ENCODE peak calls at places on chromosomes 5 and 9, in five cellular contexts. Q is HepG2, E is upper lobe of left lung, O is A549, C is GM12878. F is an unnamed sample.

GRCh38 chr5:131357739-131358561 is 94.1 kb downstream of the CDC42SE2 start:
- ATAC-seq in E (no peak), O (peak; percentile 63), C (peak; percentile 74), Q (no peak), F (no peak)

GRCh38 chr9:112091805-112092204 is 83.3 kb downstream of the SUSD1 start:
- ATAC-seq in O (peak; percentile 56), E (no peak), Q (no peak), C (no peak), F (no peak)

GRCh38 chr5:6708814-6709213 is 4.4 kb upstream of the TENT4A start:
- ATAC-seq in O (no peak), Q (peak; percentile 3), E (no peak), C (peak; percentile 7), F (no peak)

GRCh38 chr5:38968665-38969064 is 105.5 kb downstream of the RICTOR start:
- ATAC-seq in Q (peak; percentile 53), O (peak; percentile 48), E (no peak), C (no peak), F (no peak)

GRCh38 chr5:80600943-80601693 is 31.0 kb upstream of the ANKRD34B start:
- ATAC-seq in O (no peak), E (no peak), C (no peak), Q (no peak), F (no peak)

GRCh38 chr9:114224247-114224610 is 68.9 kb downstream of the COL27A1 start:
- ATAC-seq in C (no peak), Q (peak; percentile 19), O (peak; percentile 80), E (no peak), F (no peak)

GRCh38 chr9:72636621-72637020 is 115.2 kb downstream of the TMC1 start:
- ATAC-seq in E (no peak), Q (no peak), O (no peak), C (no peak), F (no peak)

GRCh38 chr9:113505963-113506624 is 42.6 kb downstream of the RGS3 start:
- ATAC-seq in O (no peak), C (no peak), Q (no peak), E (no peak), F (no peak)

GRCh38 chr9:2662496-2662895 is 40.9 kb downstream of the VLDLR start:
- ATAC-seq in C (no peak), E (no peak), Q (peak; percentile 59), O (peak; percentile 80), F (no peak)

GRCh38 chr5:11595045-11595444 is 309.2 kb downstream of the CTNND2 start:
- ATAC-seq in Q (peak; percentile 37), E (no peak), C (no peak), O (no peak), F (no peak)

GRCh38 chr9:127779136-127779981 is 893 bp upstream of the SH2D3C start:
- ATAC-seq in O (peak; percentile 43), C (peak; percentile 62), E (peak; percentile 40), Q (no peak), F (peak; percentile 39)

GRCh38 chr9:97160255-97160654 is 121.3 kb upstream of the CTSV start:
- ATAC-seq in O (no peak), Q (no peak), E (no peak), C (no peak), F (no peak)

GRCh38 chr5:151065609-151066008 is 15.2 kb downstream of the TNIP1 start:
- ATAC-seq in C (peak; percentile 6), O (no peak), E (no peak), Q (no peak), F (no peak)

GRCh38 chr5:159441441-159441840 is 111.2 kb upstream of the IL12B start:
- ATAC-seq in E (no peak), O (peak; percentile 81), Q (peak; percentile 72), C (peak; percentile 58), F (no peak)

GRCh38 chr9:87285183-87285582 is 212.5 kb upstream of the DAPK1 start:
- ATAC-seq in E (no peak), Q (no peak), O (no peak), C (no peak), F (no peak)

GRCh38 chr9:7347556-7347955 is 452.0 kb downstream of the DMAC1 start:
- ATAC-seq in C (no peak), E (no peak), O (no peak), Q (no peak), F (no peak)

GRCh38 chr9:34578241-34579096 is 11.1 kb downstream of the CNTFR start:
- ATAC-seq in E (peak; percentile 55), Q (no peak), C (peak; percentile 35), O (no peak), F (no peak)

GRCh38 chr5:115419794-115420585 is 123.5 kb upstream of the CCDC112 start:
- ATAC-seq in O (peak; percentile 90), C (no peak), Q (no peak), E (peak; percentile 86), F (peak; percentile 79)
- H3K27ac ChIP-seq in O (peak overlapping the region; percentile 54), C (no peak overlapping the region), Q (no peak overlapping the region), E (no peak overlapping the region), F (no peak overlapping the region)

DNA sequence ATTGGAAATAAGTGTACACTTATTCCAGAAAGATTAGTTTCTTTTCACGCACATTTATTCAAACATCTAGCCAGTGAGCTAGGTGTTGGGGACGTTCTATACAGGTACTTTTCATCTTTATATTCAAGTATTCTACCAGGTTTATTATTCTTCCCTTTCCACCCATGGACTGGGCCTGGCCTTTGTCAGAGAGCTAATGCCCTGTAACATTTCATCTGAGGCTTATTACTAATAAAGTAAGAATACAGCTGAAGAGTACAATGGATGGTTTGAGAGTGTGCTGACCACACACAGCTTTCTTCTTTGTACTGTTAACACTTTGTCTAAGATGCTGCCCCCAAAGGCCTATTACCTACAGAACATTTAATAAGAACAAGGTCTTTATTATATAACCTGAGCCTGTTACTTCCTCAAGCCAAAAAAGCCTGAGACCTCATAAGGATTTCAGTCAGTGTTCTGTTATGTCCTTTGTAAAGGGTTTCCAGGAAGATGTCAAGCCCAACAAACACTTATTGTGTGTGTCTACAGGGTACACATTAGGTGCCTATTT is 93.5 kb downstream of the ZNF608 start:
- ATAC-seq in O (no peak), E (no peak), Q (no peak), C (no peak), F (no peak)
- H3K4me1 ChIP-seq in O (peaks cover 50% of the 10 kb centered on the region), E (peaks cover 67% of the 10 kb centered on the region), Q (peaks cover 94% of the 10 kb centered on the region), C (peaks cover 42% of the 10 kb centered on the region), F (peaks cover 15% of the 10 kb centered on the region)

GRCh38 chr5:132363431-132364112 is 5.9 kb upstream of the SLC22A5 start:
- ATAC-seq in E (peak; percentile 83), Q (no peak), C (no peak), O (peak; percentile 76), F (peak; percentile 80)
- TF ChIP-seq EP300 in E (no peak), Q (no peak), C (no peak), O (peak; percentile 64), F (no peak)

GRCh38 chr5:77146896-77147295 is 59.8 kb upstream of the ZBED3 start:
- ATAC-seq in C (no peak), Q (no peak), E (no peak), O (no peak), F (no peak)
- H3K27ac ChIP-seq in C (no peak overlapping the region), Q (no peak overlapping the region), E (no peak overlapping the region), O (peak overlapping the region; percentile 6), F (no peak overlapping the region)

GRCh38 chr9:136109351-136110081 is 9.2 kb downstream of the TMEM250 start:
- ATAC-seq in C (peak; percentile 90), Q (no peak), O (peak; percentile 78), E (peak; percentile 92), F (peak; percentile 93)

GRCh38 chr9:136108648-136109266 is 9.9 kb downstream of the TMEM250 start:
- ATAC-seq in Q (no peak), C (no peak), E (no peak), O (no peak), F (no peak)

GRCh38 chr9:136111190-136111589 is 7.5 kb downstream of the TMEM250 start:
- ATAC-seq in O (no peak), C (no peak), E (no peak), Q (no peak), F (no peak)

GRCh38 chr9:136111910-136112309 is 6.8 kb downstream of the TMEM250 start:
- ATAC-seq in O (no peak), E (no peak), Q (no peak), C (no peak), F (no peak)

GRCh38 chr9:136110082-136111061 is 8.3 kb downstream of the TMEM250 start:
- ATAC-seq in Q (peak; percentile 4), C (peak; percentile 44), E (peak; percentile 33), O (peak; percentile 5), F (no peak)
- H3K4me1 ChIP-seq in Q (peaks cover 14% of the 10 kb centered on the region), C (peaks cover 45% of the 10 kb centered on the region), E (peaks cover 56% of the 10 kb centered on the region), O (peaks cover 32% of the 10 kb centered on the region), F (peaks cover 2% of the 10 kb centered on the region)

GRCh38 chr5:96935556-96936430 is at the start of gene LNPEP:
- ATAC-seq in E (peak; percentile 93), Q (peak; percentile 82), C (peak; percentile 72), O (peak; percentile 88), F (peak; percentile 89)
- TF ChIP-seq EP300 in E (no peak), Q (peak; percentile 36), C (peak; percentile 23), O (no peak), F (no peak)

GRCh38 chr5:128904815-128905214 is 60.5 kb upstream of the SLC27A6 start:
- ATAC-seq in C (no peak), O (no peak), Q (no peak), E (no peak), F (no peak)
- H3K27ac ChIP-seq in C (no peak overlapping the region), O (no peak overlapping the region), Q (no peak overlapping the region), E (no peak overlapping the region), F (no peak overlapping the region)

DNA sequence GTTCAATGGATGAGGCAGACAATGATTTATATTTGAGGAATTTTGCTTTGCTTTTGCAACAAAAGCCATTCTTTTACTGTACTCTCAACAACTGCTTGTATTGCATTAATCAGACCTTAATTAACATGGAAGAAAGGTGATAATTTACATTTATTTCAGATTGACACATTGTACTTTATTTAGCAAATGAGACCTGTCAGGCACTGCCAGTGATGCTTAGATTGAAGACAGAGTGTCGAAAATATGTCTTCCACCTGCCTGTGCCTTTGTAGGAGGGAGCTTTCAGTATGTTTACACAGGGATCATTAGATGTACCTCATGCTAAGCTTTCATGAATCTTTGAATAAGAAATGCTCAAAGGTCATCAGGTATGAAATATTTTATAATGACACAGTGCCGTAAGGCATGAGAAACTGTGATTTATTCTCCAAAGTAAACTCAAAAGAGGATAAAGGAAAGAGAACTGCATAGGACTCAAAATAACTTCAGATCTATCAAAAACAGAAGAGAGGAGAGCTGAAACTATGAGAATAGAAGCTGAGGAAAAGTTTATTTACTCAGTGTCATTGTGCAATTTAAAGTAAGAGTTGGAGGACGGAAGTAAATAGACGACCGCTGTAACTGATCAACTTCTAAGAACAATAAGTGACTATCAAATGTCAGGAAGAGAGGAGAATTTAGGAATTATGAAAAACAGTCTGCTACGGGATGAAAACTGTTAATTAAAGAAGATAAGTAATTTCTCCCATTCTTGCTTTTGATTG is 36.8 kb upstream of the IZUMO3 start:
- ATAC-seq in C (no peak), O (no peak), Q (no peak), E (no peak), F (no peak)
- H3K4me1 ChIP-seq in C (no peaks in the 10 kb centered on the region), O (no peaks in the 10 kb centered on the region), Q (no peaks in the 10 kb centered on the region), E (no peaks in the 10 kb centered on the region), F (no peaks in the 10 kb centered on the region)

GRCh38 chr5:173302546-173303155 is 25.6 kb downstream of the STC2 start:
- ATAC-seq in E (peak; percentile 44), Q (peak; percentile 48), C (no peak), O (peak; percentile 89), F (no peak)
- TF ChIP-seq EP300 in E (no peak), Q (no peak), C (no peak), O (no peak), F (no peak)

GRCh38 chr5:125190232-125191051 is 444.0 kb upstream of the ZNF608 start:
- ATAC-seq in E (no peak), O (no peak), Q (no peak), C (no peak), F (no peak)
- H3K27ac ChIP-seq in E (no peak overlapping the region), O (no peak overlapping the region), Q (no peak overlapping the region), C (no peak overlapping the region), F (no peak overlapping the region)

F was measured in gastroesophageal sphincter.